ENCODE peak calls at places on chromosomes 2 and 18, in four cellular contexts. P is progenitor cell of endocrine pancreas, K is OCI-LY7, O is AG09319. G is an unnamed sample.

GRCh38 chr2:1739961-1740713 is 4.2 kb downstream of the PXDN start:
- DNase-seq in K (no peak), O (no peak), P (no peak), G (no peak)

GRCh38 chr2:72623481-72623880 is 202.4 kb downstream of the EXOC6B start:
- DNase-seq in K (no peak), P (no peak), O (no peak), G (no peak)

GRCh38 chr2:1446281-1446680 is 33.0 kb downstream of the TPO start:
- DNase-seq in O (no peak), K (no peak), P (no peak), G (no peak)

GRCh38 chr18:37270046-37270665 is 295.4 kb downstream of the CELF4 start:
- DNase-seq in O (peak), P (peak), K (peak), G (no peak)

GRCh38 chr2:235669269-235669831 is 175.5 kb downstream of the AGAP1 start:
- DNase-seq in K (no peak), P (peak), O (no peak), G (no peak)

GRCh38 chr2:221572821-221573429 is 821 bp upstream of the EPHA4 start:
- DNase-seq in O (no peak), K (no peak), P (no peak), G (peak)

GRCh38 chr2:60657673-60658072 is 98.4 kb upstream of the PAPOLG start:
- DNase-seq in O (no peak), P (no peak), K (no peak), G (no peak)

GRCh38 chr18:76615065-76615733 is 120.2 kb upstream of the ZNF516 start:
- DNase-seq in O (no peak), K (no peak), P (no peak), G (no peak)

GRCh38 chr2:113842919-113843736 is 46.8 kb upstream of the ACTR3 start:
- DNase-seq in P (no peak), K (no peak), O (peak), G (no peak)

GRCh38 chr18:33837191-33837590 is 259.2 kb downstream of the ASXL3 start:
- DNase-seq in P (no peak), O (no peak), K (no peak), G (no peak)

DNA sequence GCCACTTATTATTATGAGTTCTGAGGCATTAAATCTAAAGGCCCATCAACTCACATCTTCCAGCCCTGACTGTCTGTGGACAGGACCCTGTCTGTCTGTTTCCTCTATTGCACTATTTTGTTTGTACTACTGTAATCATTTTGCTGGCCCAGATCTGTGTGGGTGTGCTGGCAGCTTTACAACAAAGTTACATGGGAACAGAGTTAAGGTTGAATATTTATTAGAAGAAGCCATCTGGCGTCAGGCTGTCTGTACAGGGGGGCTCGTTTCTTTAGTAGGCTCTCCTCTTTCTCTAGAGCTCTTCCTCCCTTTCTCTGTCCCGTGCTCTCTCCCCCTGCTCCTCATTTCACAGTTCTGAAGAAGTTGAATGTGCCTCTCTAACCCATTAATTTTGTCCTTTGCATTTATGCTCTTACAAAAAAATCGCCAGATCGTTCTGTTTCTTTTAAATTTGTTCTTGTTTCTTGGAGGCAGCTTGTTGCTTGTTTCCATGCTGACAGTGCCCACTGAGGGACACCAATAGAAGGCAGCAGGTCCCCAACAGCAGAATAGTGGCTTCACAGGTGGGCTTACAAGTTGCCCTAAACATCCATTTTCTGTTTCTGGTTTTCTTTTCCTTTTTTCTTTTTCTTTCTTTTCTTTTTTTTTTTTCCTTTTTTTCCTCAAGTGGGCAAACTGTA is 315.2 kb upstream of the ZEB2 start:
- DNase-seq in O (peak), P (no peak), K (no peak), G (no peak)
- TF ChIP-seq CTCF in O (no peak), P (no peak), K (no peak), G (no peak)

GRCh38 chr2:44974064-44974715 is 32.7 kb downstream of the SIX3 start:
- DNase-seq in K (peak), O (no peak), P (no peak), G (no peak)
- TF ChIP-seq CTCF in K (peak), O (peak), P (peak), G (peak)

DNA sequence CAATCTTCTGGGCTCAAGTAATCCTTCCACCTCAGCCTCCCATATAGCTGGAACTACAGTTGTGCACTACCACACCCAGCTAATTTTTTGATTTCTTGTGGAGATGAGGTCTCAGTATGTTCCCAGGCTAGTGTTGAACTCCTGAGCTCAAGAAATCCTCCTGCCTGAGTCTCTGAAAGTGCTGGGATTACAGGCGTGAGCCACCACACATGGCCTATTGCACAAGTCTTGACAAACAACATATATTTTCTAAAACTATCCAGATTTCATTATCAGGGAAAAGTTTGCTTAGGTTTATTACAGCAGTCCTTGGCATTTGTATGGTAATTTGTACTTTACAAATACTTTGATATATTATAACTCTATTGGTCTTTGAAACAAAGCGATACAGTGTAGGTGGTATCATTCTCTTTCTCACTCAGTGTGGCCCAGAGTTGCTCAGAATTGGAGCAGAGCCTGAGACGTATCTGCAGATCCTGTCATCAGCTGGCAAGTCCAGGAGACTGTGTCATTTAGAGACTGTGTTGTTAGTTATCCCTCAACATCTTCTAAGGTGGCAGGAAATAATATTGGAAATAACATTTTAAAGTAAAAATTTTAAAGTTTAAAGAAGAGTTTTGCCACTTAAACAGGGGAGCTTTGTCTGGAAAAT is 41.4 kb downstream of the PDK1 start:
- DNase-seq in K (no peak), O (no peak), P (no peak), G (no peak)
- TF ChIP-seq CTCF in K (no peak), O (no peak), P (no peak), G (no peak)

GRCh38 chr2:120176526-120176925 is 46.7 kb downstream of the TMEM185B start:
- DNase-seq in O (no peak), K (no peak), P (no peak), G (no peak)

GRCh38 chr2:120175000-120175581 is 48.1 kb downstream of the TMEM185B start:
- DNase-seq in K (peak), O (peak), P (no peak), G (peak)

GRCh38 chr2:120177973-120178372 is 45.2 kb downstream of the TMEM185B start:
- DNase-seq in K (peak), P (no peak), O (no peak), G (no peak)

GRCh38 chr2:120180066-120180465 is 43.1 kb downstream of the TMEM185B start:
- DNase-seq in K (no peak), O (no peak), P (no peak), G (no peak)

DNA sequence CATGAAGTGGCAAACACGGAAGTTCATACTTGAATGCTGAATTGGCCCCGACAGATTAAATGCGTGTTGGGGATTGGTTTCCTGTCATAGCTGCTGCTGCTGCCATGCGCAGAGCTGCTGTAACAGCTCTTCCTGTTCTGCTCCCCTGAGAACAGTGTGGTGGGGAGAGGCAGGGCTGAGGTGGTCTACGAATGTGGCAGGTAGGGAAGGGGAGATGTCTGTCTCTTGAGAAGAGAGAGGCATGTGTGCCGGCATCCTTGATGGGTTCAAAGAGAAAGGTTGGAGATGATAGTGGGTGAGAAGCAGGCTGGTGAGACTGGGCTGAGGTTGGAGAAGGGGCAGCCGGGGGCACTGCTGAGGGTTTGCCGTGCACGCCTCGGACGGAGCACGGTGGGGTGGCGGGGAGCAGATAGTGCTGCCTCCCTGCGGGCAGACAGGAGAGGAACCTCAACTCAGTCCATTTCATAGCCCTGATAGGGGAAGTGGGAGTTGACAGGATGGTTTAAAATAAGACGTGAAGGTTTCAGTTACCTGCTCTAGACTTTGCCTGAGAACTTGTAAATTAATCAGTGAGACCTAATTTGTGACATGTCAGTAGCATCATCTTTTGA is 46.1 kb downstream of the TMEM185B start:
- DNase-seq in P (no peak), O (no peak), K (peak), G (peak)
- TF ChIP-seq CTCF in P (no peak), O (no peak), K (peak), G (peak)

GRCh38 chr2:55000335-55000734 is 49.9 kb downstream of the RTN4 start:
- DNase-seq in P (no peak), O (no peak), K (no peak), G (no peak)

GRCh38 chr2:54995553-54995952 is 54.7 kb downstream of the RTN4 start:
- DNase-seq in K (no peak), O (no peak), P (no peak), G (no peak)

GRCh38 chr2:54999182-54999581 is 51.1 kb downstream of the RTN4 start:
- DNase-seq in O (peak), P (no peak), K (peak), G (no peak)

DNA sequence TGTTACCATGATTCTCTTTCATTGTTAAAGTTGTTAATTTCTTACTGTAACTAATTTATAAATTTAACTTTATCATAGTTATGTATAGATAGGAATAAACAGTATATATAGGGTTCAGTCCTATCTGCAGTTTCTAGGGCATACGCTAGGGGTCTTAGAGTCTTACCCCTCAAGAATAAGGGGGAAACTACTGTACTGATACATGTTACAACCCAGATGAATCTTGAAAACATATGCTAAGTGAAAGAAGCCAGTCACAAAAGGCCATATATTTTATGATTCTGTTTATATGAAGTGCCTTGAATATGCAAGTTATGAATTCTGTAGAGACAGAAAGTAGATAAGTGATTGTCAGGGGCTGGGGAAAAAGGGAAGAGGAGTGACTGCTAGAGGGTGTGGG is 52.4 kb downstream of the RTN4 start:
- DNase-seq in O (no peak), P (no peak), K (no peak), G (no peak)
- TF ChIP-seq CTCF in O (no peak), P (no peak), K (peak), G (no peak)

DNA sequence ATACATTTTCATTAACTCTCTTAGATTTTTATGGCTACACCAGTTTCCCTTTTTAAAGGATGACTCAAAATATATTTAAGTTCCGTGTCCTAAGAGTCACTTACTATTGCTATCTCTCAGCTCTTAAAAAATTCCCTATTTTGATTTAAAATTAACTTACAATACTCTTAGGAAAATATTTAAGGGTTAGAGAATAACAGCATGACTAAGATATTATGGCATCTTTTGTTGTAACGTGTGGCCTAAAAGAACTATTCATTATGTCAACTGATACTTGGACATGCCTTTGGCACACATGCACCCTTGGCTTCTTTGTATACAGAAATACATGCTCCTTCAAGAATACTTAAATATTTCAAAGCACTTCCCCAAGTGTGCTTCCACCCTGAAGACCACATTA is 42.3 kb downstream of the SCN3A start:
- DNase-seq in O (no peak), K (no peak), P (no peak), G (no peak)
- TF ChIP-seq CTCF in O (no peak), K (no peak), P (no peak), G (no peak)

GRCh38 chr2:189661957-189662321 is 680 bp downstream of the ASNSD1 start:
- DNase-seq in K (peak), O (no peak), P (no peak), G (no peak)
- TF ChIP-seq CTCF in K (no peak), O (no peak), P (no peak), G (no peak)

G was measured in GM10248.